ENCODE peak calls at places on chromosomes 12 and 14, in six cellular contexts. C is osteocyte; G is activated T-helper 1 cell treated with anti-CD3 and anti-CD28 coated beads, Interleukin-2, amount 50 U/mL, for 16 hours; L is stimulated activated CD8-positive, alpha-beta memory T cell treated with anti-CD3 and anti-CD28 coated beads, Interleukin-4, amount 100 ng/mL, for 48 hours; I is mammary epithelial cell; B is cardiac fibroblast. Q is an unnamed sample.

GRCh38 chr14:98945611-98946570 is 326.1 kb downstream of the BCL11B start:
- DNase-seq in B (no peak), L (no peak), I (no peak), C (no peak), G (no peak), Q (no peak)

GRCh38 chr12:123748171-123748570 is 13.9 kb upstream of the DNAH10 start:
- DNase-seq in I (no peak), G (no peak), C (no peak), B (no peak), L (no peak), Q (no peak)

GRCh38 chr14:56120091-56120632 is 2.0 kb downstream of the PELI2 start:
- DNase-seq in C (no peak), B (peak; percentile 81), L (no peak), I (no peak), G (no peak), Q (no peak)

GRCh38 chr14:54425537-54426274 is 15.5 kb downstream of the CNIH1 start:
- DNase-seq in C (no peak), I (no peak), L (no peak), G (no peak), B (no peak), Q (no peak)

GRCh38 chr12:74429535-74429934 is 108.1 kb upstream of the ATXN7L3B start:
- DNase-seq in I (no peak), G (no peak), C (no peak), B (no peak), L (no peak), Q (no peak)

GRCh38 chr14:105060751-105061427 is 4.3 kb downstream of the GPR132 start:
- DNase-seq in B (no peak), I (no peak), C (peak; percentile 84), G (no peak), L (peak; percentile 70), Q (peak; percentile 50)

GRCh38 chr14:63770187-63770807 is 42.4 kb upstream of the SGPP1 start:
- DNase-seq in B (peak; percentile 77), G (no peak), C (no peak), L (peak; percentile 52), I (peak; percentile 40), Q (peak; percentile 64)

GRCh38 chr14:30521899-30522736 is 36.8 kb upstream of the G2E3 start:
- DNase-seq in L (no peak), B (peak; percentile 65), G (no peak), I (peak; percentile 17), C (no peak), Q (peak; percentile 52)

GRCh38 chr12:107337354-107338095 is 244.2 kb upstream of the CRY1 start:
- DNase-seq in G (no peak), C (no peak), L (peak; percentile 49), B (no peak), I (peak; percentile 97), Q (no peak)

GRCh38 chr12:101186291-101186690 is 23.7 kb downstream of the SLC5A8 start:
- DNase-seq in G (no peak), I (no peak), L (no peak), C (no peak), B (no peak), Q (no peak)

Q was measured in myocyte.